ENCODE peak calls at places on chromosomes 11 and 22, in eight cellular contexts. O is HT1080; X is anterior cingulate cortex; S is germinal center; C is activated T-cell treated with anti-CD3 and anti-CD28 coated beads for 1 hour; D is activated CD8-positive, alpha-beta memory T cell treated with anti-CD3 and anti-CD28 coated beads for 4 hours; W is pons; J is RWPE1. G is an unnamed sample.
A peak's percentile ranks its signal among the peaks of the same experiment; 100 is the strongest.

GRCh38 chr11:87454246-87454645 is 416.5 kb downstream of the TMEM135 start:
- DNase-seq in O (peak; percentile 5), X (no peak), S (peak; percentile 17), C (no peak), D (no peak), W (peak; percentile 8), J (no peak), G (no peak)

GRCh38 chr11:10674991-10675440 is 18.5 kb downstream of the IRAG1 start:
- DNase-seq in O (no peak), X (peak; percentile 58), S (no peak), C (no peak), D (no peak), W (peak; percentile 55), J (no peak), G (no peak)

GRCh38 chr22:21022955-21023614 is 8.1 kb downstream of the P2RX6 start:
- DNase-seq in O (no peak), X (no peak), S (no peak), C (no peak), D (no peak), W (no peak), J (no peak), G (no peak)

GRCh38 chr11:76270387-76270786 is 64.1 kb upstream of the WNT11 start:
- DNase-seq in O (no peak), X (no peak), S (no peak), C (no peak), D (no peak), W (no peak), J (no peak), G (no peak)

GRCh38 chr11:61007971-61008896 is 36.8 kb downstream of the CD6 start:
- DNase-seq in O (no peak), X (no peak), S (no peak), C (no peak), D (no peak), W (no peak), J (peak; percentile 13), G (no peak)

GRCh38 chr11:111378185-111378772 is 796 bp downstream of the POU2AF1 start:
- DNase-seq in O (no peak), X (no peak), S (no peak), C (no peak), D (no peak), W (no peak), J (peak; percentile 26), G (no peak)

GRCh38 chr11:115166826-115167225 is 337.4 kb downstream of the CADM1 start:
- DNase-seq in O (no peak), X (no peak), S (no peak), C (no peak), D (no peak), W (no peak), J (no peak), G (no peak)

GRCh38 chr11:119728226-119728626 is 774 bp downstream of the NECTIN1 start:
- DNase-seq in O (no peak), X (no peak), S (peak; percentile 26), C (no peak), D (no peak), W (no peak), J (no peak), G (no peak)

GRCh38 chr11:86775342-86775741 is 25.0 kb upstream of the PRSS23 start:
- DNase-seq in O (peak; percentile 15), X (no peak), S (no peak), C (no peak), D (no peak), W (no peak), J (no peak), G (no peak)

GRCh38 chr11:129364143-129364654 is 11.4 kb upstream of the BARX2 start:
- DNase-seq in O (peak; percentile 78), X (peak; percentile 38), S (peak; percentile 46), C (peak; percentile 65), D (peak; percentile 45), W (peak; percentile 74), J (peak; percentile 82), G (peak; percentile 50)

GRCh38 chr22:38038890-38039812 is 18.1 kb upstream of the PICK1 start:
- DNase-seq in O (no peak), X (no peak), S (no peak), C (no peak), D (no peak), W (peak; percentile 25), J (no peak), G (no peak)

GRCh38 chr11:67584205-67584880 is 731 bp downstream of the GSTP1 start:
- DNase-seq in O (no peak), X (peak; percentile 51), S (no peak), C (no peak), D (no peak), W (peak; percentile 37), J (peak; percentile 68), G (no peak)

GRCh38 chr11:13364388-13364787 is 86.8 kb downstream of the BMAL1 start:
- DNase-seq in O (peak; percentile 74), X (no peak), S (no peak), C (no peak), D (no peak), W (no peak), J (no peak), G (no peak)

GRCh38 chr11:80798189-80798588 is 1357.4 kb upstream of the TENM4 start:
- DNase-seq in O (no peak), X (no peak), S (no peak), C (no peak), D (no peak), W (no peak), J (no peak), G (no peak)

GRCh38 chr11:11810764-11811726 is 30.7 kb upstream of the USP47 start:
- DNase-seq in O (no peak), X (no peak), S (no peak), C (no peak), D (no peak), W (no peak), J (no peak), G (no peak)

GRCh38 chr22:49216579-49216978 is 611.1 kb downstream of the BRD1 start:
- DNase-seq in O (no peak), X (no peak), S (no peak), C (no peak), D (no peak), W (no peak), J (no peak), G (no peak)

GRCh38 chr22:43346521-43346929 is 3.4 kb upstream of the SCUBE1 start:
- DNase-seq in O (peak; percentile 21), X (no peak), S (peak; percentile 69), C (peak; percentile 62), D (peak; percentile 22), W (peak; percentile 3), J (peak; percentile 59), G (peak; percentile 65)

GRCh38 chr11:6319001-6319878 is 1.1 kb downstream of the CAVIN3 start:
- DNase-seq in O (no peak), X (no peak), S (no peak), C (no peak), D (no peak), W (no peak), J (no peak), G (no peak)

GRCh38 chr11:2731285-2732125 is 31.7 kb upstream of the KCNQ1OT1 start:
- DNase-seq in O (no peak), X (no peak), S (no peak), C (no peak), D (no peak), W (no peak), J (no peak), G (no peak)

GRCh38 chr22:31253949-31254348 is 38.3 kb downstream of the PIK3IP1 start:
- DNase-seq in O (no peak), X (no peak), S (no peak), C (no peak), D (no peak), W (no peak), J (peak; percentile 90), G (no peak)

GRCh38 chr22:37983860-37984791 is at the start of gene SOX10:
- DNase-seq in O (no peak), X (peak; percentile 79), S (no peak), C (no peak), D (no peak), W (peak; percentile 83), J (no peak), G (no peak)

GRCh38 chr11:26331911-26332571 is at the start of gene ANO3:
- DNase-seq in O (peak; percentile 51), X (peak; percentile 24), S (peak; percentile 54), C (no peak), D (no peak), W (peak; percentile 37), J (peak; percentile 80), G (no peak)

GRCh38 chr11:67438121-67438902 is 830 bp upstream of the PTPRCAP start:
- DNase-seq in O (no peak), X (no peak), S (peak; percentile 83), C (peak; percentile 66), D (no peak), W (no peak), J (no peak), G (peak; percentile 69)

GRCh38 chr11:2312232-2313042 is 10.6 kb downstream of the TSPAN32 start:
- DNase-seq in O (peak; percentile 68), X (no peak), S (no peak), C (no peak), D (no peak), W (no peak), J (no peak), G (no peak)

GRCh38 chr22:20943104-20943933 is 23.7 kb upstream of the AIFM3 start:
- DNase-seq in O (no peak), X (no peak), S (no peak), C (no peak), D (no peak), W (no peak), J (no peak), G (no peak)

GRCh38 chr11:117017456-117017855 is 80.8 kb downstream of the SIK3 start:
- DNase-seq in O (no peak), X (no peak), S (no peak), C (no peak), D (no peak), W (no peak), J (no peak), G (no peak)

GRCh38 chr11:131858495-131858894 is 488.1 kb downstream of the NTM start:
- DNase-seq in O (no peak), X (no peak), S (no peak), C (no peak), D (no peak), W (no peak), J (no peak), G (no peak)

GRCh38 chr11:64900263-64900678 is 16.7 kb downstream of the ATG2A start:
- DNase-seq in O (peak; percentile 91), X (no peak), S (no peak), C (peak; percentile 45), D (no peak), W (no peak), J (peak; percentile 76), G (peak; percentile 63)

GRCh38 chr22:48278620-48279464 is 1516.4 kb downstream of the TBC1D22A start:
- DNase-seq in O (no peak), X (no peak), S (no peak), C (no peak), D (no peak), W (peak; percentile 8), J (no peak), G (no peak)

GRCh38 chr22:46340676-46341075 is 5.2 kb downstream of the TRMU start:
- DNase-seq in O (no peak), X (no peak), S (no peak), C (no peak), D (no peak), W (no peak), J (no peak), G (no peak)

GRCh38 chr11:10916674-10917073 is 58.8 kb upstream of the ZBED5 start:
- DNase-seq in O (peak; percentile 58), X (no peak), S (no peak), C (no peak), D (no peak), W (no peak), J (no peak), G (no peak)

GRCh38 chr11:73273246-73273890 is 1.2 kb downstream of the P2RY6 start:
- DNase-seq in O (no peak), X (no peak), S (no peak), C (no peak), D (no peak), W (no peak), J (no peak), G (no peak)

GRCh38 chr11:113488931-113489351 is 13.7 kb upstream of the DRD2 start:
- DNase-seq in O (peak; percentile 55), X (no peak), S (no peak), C (no peak), D (no peak), W (no peak), J (no peak), G (no peak)

GRCh38 chr11:100932474-100933100 is 197.0 kb downstream of the PGR start:
- DNase-seq in O (peak; percentile 52), X (no peak), S (peak; percentile 23), C (no peak), D (no peak), W (peak; percentile 42), J (peak; percentile 12), G (no peak)